ENCODE peak calls at places on chromosomes 3 and 15, in nine cellular contexts. Z is NB4, O is GM12864, A is fibroblast of lung, I is nephron progenitor cell, P is A549, H is HFFc6, E is hepatocyte, K is heart left ventricle. B is an unnamed sample.

GRCh38 chr3:140859592-140860336 is 81.9 kb upstream of the SLC25A36 start:
- DNase-seq in Z (no peak), O (no peak), A (no peak), I (no peak), P (no peak), H (no peak), E (no peak), K (no peak), B (no peak)

GRCh38 chr15:49235446-49236207 is 65.6 kb downstream of the GALK2 start:
- DNase-seq in Z (peak), O (peak), A (peak), I (peak), P (no peak), H (peak), E (peak), K (peak), B (peak)

GRCh38 chr15:76062282-76062681 is 2.5 kb downstream of the TMEM266 start:
- DNase-seq in Z (no peak), O (no peak), A (peak), I (no peak), P (no peak), H (no peak), E (no peak), K (no peak), B (no peak)

GRCh38 chr15:36294359-36294758 is 285.1 kb upstream of the CDIN1 start:
- DNase-seq in Z (no peak), O (no peak), A (no peak), I (no peak), P (no peak), H (no peak), E (no peak), K (no peak), B (peak)

GRCh38 chr15:87387681-87388240 is 868.8 kb downstream of the NTRK3 start:
- DNase-seq in Z (no peak), O (no peak), A (no peak), I (no peak), P (no peak), H (no peak), E (no peak), K (no peak), B (peak)

GRCh38 chr3:10790713-10791112 is 25.3 kb upstream of the SLC6A11 start:
- DNase-seq in Z (no peak), O (no peak), A (no peak), I (no peak), P (no peak), H (no peak), E (no peak), K (no peak), B (no peak)

GRCh38 chr15:45307230-45307924 is 55.3 kb downstream of the SLC28A2 start:
- DNase-seq in Z (peak), O (peak), A (peak), I (no peak), P (no peak), H (peak), E (peak), K (no peak), B (peak)

GRCh38 chr3:178393833-178394232 is 142.4 kb upstream of the KCNMB2 start:
- DNase-seq in Z (no peak), O (no peak), A (peak), I (no peak), P (no peak), H (peak), E (no peak), K (no peak), B (peak)

GRCh38 chr3:76685858-76686257 is 354.0 kb upstream of the ROBO2 start:
- DNase-seq in Z (no peak), O (no peak), A (no peak), I (no peak), P (no peak), H (no peak), E (peak), K (no peak), B (peak)

GRCh38 chr15:52680041-52680391 is 828 bp upstream of the ATOSA start:
- DNase-seq in Z (peak), O (no peak), A (peak), I (no peak), P (no peak), H (peak), E (no peak), K (no peak), B (peak)

GRCh38 chr3:161875483-161875882 is 378.9 kb downstream of the OTOL1 start:
- DNase-seq in Z (no peak), O (no peak), A (no peak), I (no peak), P (no peak), H (no peak), E (no peak), K (no peak), B (no peak)

GRCh38 chr3:193764959-193765358 is 172.0 kb downstream of the OPA1 start:
- DNase-seq in Z (no peak), O (no peak), A (no peak), I (no peak), P (no peak), H (no peak), E (peak), K (no peak), B (no peak)

GRCh38 chr3:121942116-121942786 is 48.0 kb downstream of the SLC15A2 start:
- DNase-seq in Z (no peak), O (no peak), A (no peak), I (no peak), P (no peak), H (peak), E (no peak), K (no peak), B (no peak)

GRCh38 chr15:40381818-40382529 is 547 bp upstream of the KNSTRN start:
- DNase-seq in Z (no peak), O (no peak), A (no peak), I (no peak), P (no peak), H (no peak), E (no peak), K (no peak), B (no peak)

GRCh38 chr3:185365281-185366211 is 2.6 kb downstream of the MAP3K13 start:
- DNase-seq in Z (no peak), O (no peak), A (no peak), I (no peak), P (no peak), H (no peak), E (no peak), K (no peak), B (no peak)

GRCh38 chr3:133489466-133490085 is 83.9 kb upstream of the CDV3 start:
- DNase-seq in Z (no peak), O (no peak), A (no peak), I (no peak), P (no peak), H (peak), E (no peak), K (no peak), B (peak)

GRCh38 chr3:133488785-133489367 is 84.6 kb upstream of the CDV3 start:
- DNase-seq in Z (peak), O (no peak), A (peak), I (no peak), P (no peak), H (peak), E (peak), K (no peak), B (peak)

GRCh38 chr3:133486658-133487057 is 86.8 kb downstream of the BFSP2 start:
- DNase-seq in Z (no peak), O (no peak), A (no peak), I (no peak), P (no peak), H (no peak), E (no peak), K (no peak), B (no peak)

GRCh38 chr3:133487204-133487603 is 86.3 kb upstream of the CDV3 start:
- DNase-seq in Z (no peak), O (no peak), A (no peak), I (no peak), P (no peak), H (no peak), E (no peak), K (no peak), B (no peak)

DNA sequence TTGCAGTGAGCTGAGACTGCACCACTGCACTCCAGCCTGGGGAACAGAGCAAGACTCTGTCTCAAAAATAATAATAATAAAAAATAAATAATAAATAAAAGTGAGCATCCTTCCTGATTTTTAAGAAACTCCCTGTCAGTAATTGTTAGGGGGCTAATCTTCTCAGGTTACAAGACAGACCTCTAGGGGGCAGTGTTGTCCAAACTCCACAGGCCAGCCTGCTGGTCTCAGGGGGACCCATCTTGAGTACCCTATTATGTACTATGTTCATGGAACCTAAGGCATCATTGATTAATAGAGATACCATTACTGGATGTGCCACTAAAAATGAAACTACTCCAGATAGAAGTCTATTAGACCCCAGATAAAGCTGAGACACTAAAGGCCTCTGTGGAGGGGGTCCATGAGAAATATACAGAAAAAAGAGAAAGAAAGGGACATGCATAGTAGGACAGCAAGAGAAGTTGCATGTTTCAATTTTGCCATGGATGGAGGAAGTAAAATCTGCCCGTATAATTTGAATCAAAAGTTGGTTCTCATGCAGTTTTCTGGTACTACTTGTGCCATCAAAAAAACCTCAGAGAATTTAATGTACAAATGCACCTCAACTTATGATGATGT is 85.5 kb upstream of the CDV3 start:
- DNase-seq in Z (peak), O (no peak), A (peak), I (no peak), P (peak), H (no peak), E (peak), K (no peak), B (no peak)
- TF ChIP-seq CTCF in Z (peak), O (peak), A (peak), I (peak), P (peak), H (peak), E (peak), K (peak), B (peak)

GRCh38 chr3:41997702-41998551 is 36.0 kb upstream of the ULK4 start:
- DNase-seq in Z (no peak), O (no peak), A (peak), I (peak), P (no peak), H (no peak), E (no peak), K (no peak), B (no peak)
- TF ChIP-seq CTCF in Z (no peak), O (peak), A (peak), I (peak), P (no peak), H (peak), E (peak), K (peak), B (peak)

GRCh38 chr3:59425371-59425770 is 375.5 kb upstream of the CFAP20DC start:
- DNase-seq in Z (no peak), O (no peak), A (peak), I (no peak), P (no peak), H (peak), E (peak), K (no peak), B (peak)

GRCh38 chr3:59422312-59422711 is 372.5 kb upstream of the CFAP20DC start:
- DNase-seq in Z (peak), O (no peak), A (peak), I (no peak), P (no peak), H (no peak), E (no peak), K (no peak), B (peak)

GRCh38 chr3:59425942-59426341 is 376.1 kb upstream of the CFAP20DC start:
- DNase-seq in Z (no peak), O (peak), A (no peak), I (no peak), P (no peak), H (no peak), E (no peak), K (no peak), B (no peak)

GRCh38 chr3:59424268-59425010 is 374.6 kb upstream of the CFAP20DC start:
- DNase-seq in Z (no peak), O (peak), A (peak), I (no peak), P (no peak), H (no peak), E (no peak), K (no peak), B (peak)

GRCh38 chr3:59423707-59424106 is 373.9 kb upstream of the CFAP20DC start:
- DNase-seq in Z (no peak), O (no peak), A (no peak), I (no peak), P (no peak), H (no peak), E (no peak), K (no peak), B (no peak)
- TF ChIP-seq CTCF in Z (no peak), O (no peak), A (no peak), I (no peak), P (no peak), H (no peak), E (no peak), K (no peak), B (no peak)

GRCh38 chr3:37605754-37606153 is 255.9 kb upstream of the CTDSPL start:
- DNase-seq in Z (no peak), O (no peak), A (no peak), I (no peak), P (no peak), H (no peak), E (no peak), K (no peak), B (no peak)

GRCh38 chr3:37607604-37608003 is 254.1 kb upstream of the CTDSPL start:
- DNase-seq in Z (no peak), O (no peak), A (no peak), I (no peak), P (no peak), H (no peak), E (no peak), K (no peak), B (no peak)

GRCh38 chr3:37608061-37608702 is 253.5 kb upstream of the CTDSPL start:
- DNase-seq in Z (no peak), O (no peak), A (peak), I (no peak), P (peak), H (peak), E (peak), K (no peak), B (no peak)

GRCh38 chr3:37604336-37604833 is 257.3 kb upstream of the CTDSPL start:
- DNase-seq in Z (no peak), O (no peak), A (no peak), I (no peak), P (no peak), H (no peak), E (no peak), K (no peak), B (no peak)

DNA sequence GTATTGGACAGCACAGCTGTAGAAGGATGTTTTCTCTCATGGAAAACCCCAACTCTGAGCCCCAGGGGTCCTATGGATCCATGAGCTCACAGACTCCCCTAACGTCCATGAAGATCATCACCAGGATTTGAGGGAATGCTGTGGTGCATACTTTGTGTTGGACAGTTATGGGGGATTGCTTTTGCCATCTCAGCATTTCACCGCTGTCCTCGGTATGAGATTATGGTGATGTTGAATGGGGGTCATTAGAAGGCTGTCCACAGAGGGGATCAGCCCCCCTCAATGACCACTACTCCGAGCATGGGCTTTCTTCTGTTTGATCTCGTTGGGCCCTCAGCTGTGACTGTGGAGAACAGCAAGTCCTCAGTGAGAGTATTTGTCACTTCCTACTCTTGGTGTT is 255.2 kb upstream of the CTDSPL start:
- DNase-seq in Z (no peak), O (no peak), A (no peak), I (no peak), P (no peak), H (no peak), E (no peak), K (no peak), B (no peak)
- TF ChIP-seq CTCF in Z (no peak), O (no peak), A (no peak), I (no peak), P (no peak), H (no peak), E (no peak), K (no peak), B (no peak)

GRCh38 chr15:44300567-44300966 is 12.0 kb downstream of the GOLM2 start:
- DNase-seq in Z (peak), O (no peak), A (no peak), I (no peak), P (no peak), H (no peak), E (no peak), K (no peak), B (no peak)

GRCh38 chr15:44295909-44296420 is 7.4 kb downstream of the GOLM2 start:
- DNase-seq in Z (no peak), O (no peak), A (peak), I (no peak), P (no peak), H (no peak), E (no peak), K (no peak), B (no peak)

GRCh38 chr15:44299997-44300396 is 11.5 kb downstream of the GOLM2 start:
- DNase-seq in Z (no peak), O (no peak), A (no peak), I (no peak), P (no peak), H (no peak), E (no peak), K (no peak), B (no peak)

GRCh38 chr15:44296625-44297524 is 8.4 kb downstream of the GOLM2 start:
- DNase-seq in Z (peak), O (no peak), A (peak), I (no peak), P (peak), H (peak), E (peak), K (no peak), B (peak)

GRCh38 chr15:44298878-44299277 is 10.4 kb downstream of the GOLM2 start:
- DNase-seq in Z (peak), O (no peak), A (no peak), I (no peak), P (peak), H (peak), E (no peak), K (no peak), B (no peak)
- TF ChIP-seq CTCF in Z (peak), O (peak), A (no peak), I (peak), P (peak), H (peak), E (no peak), K (no peak), B (peak)

GRCh38 chr3:171194965-171195364 is 168.4 kb upstream of the SLC2A2 start:
- DNase-seq in Z (no peak), O (no peak), A (no peak), I (no peak), P (no peak), H (no peak), E (no peak), K (no peak), B (no peak)

GRCh38 chr3:171198781-171199472 is 172.4 kb upstream of the SLC2A2 start:
- DNase-seq in Z (peak), O (no peak), A (no peak), I (no peak), P (no peak), H (no peak), E (no peak), K (no peak), B (no peak)

GRCh38 chr3:171193693-171194092 is 167.2 kb upstream of the SLC2A2 start:
- DNase-seq in Z (no peak), O (no peak), A (no peak), I (no peak), P (no peak), H (no peak), E (no peak), K (no peak), B (peak)

GRCh38 chr3:171192176-171192854 is 165.8 kb upstream of the SLC2A2 start:
- DNase-seq in Z (no peak), O (no peak), A (peak), I (no peak), P (peak), H (peak), E (no peak), K (no peak), B (peak)

DNA sequence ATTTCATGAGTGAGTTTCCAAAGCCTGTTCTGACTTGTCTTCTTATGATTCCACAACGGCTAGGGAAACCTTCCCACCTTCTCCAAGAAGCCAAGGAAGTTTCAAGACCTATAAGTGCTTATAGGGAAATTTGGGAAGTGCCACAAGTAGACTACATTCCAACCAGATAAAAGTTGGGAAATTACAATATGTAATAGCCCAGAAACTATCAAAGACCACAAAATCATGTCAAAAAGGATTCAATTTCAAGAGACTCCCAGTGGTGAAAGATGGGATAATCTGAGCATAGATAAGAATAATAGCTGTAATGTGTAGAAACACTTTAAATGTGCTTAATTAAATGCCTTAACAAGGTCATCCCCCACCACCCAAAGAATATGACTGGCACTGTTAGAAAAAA is 169.2 kb upstream of the SLC2A2 start:
- DNase-seq in Z (no peak), O (no peak), A (no peak), I (no peak), P (no peak), H (no peak), E (no peak), K (no peak), B (no peak)
- TF ChIP-seq CTCF in Z (no peak), O (peak), A (no peak), I (no peak), P (no peak), H (peak), E (no peak), K (no peak), B (peak)

GRCh38 chr3:46208167-46208704 is at the start of gene CCR1:
- DNase-seq in Z (peak), O (peak), A (peak), I (peak), P (no peak), H (peak), E (peak), K (no peak), B (peak)
- TF ChIP-seq CTCF in Z (peak), O (peak), A (peak), I (peak), P (peak), H (peak), E (peak), K (no peak), B (peak)

GRCh38 chr3:107882261-107882660 is 208.6 kb downstream of the CD47 start:
- DNase-seq in Z (no peak), O (no peak), A (no peak), I (no peak), P (no peak), H (no peak), E (no peak), K (no peak), B (no peak)

GRCh38 chr3:107882881-107883280 is 207.9 kb downstream of the CD47 start:
- DNase-seq in Z (no peak), O (no peak), A (no peak), I (no peak), P (no peak), H (no peak), E (no peak), K (no peak), B (no peak)

GRCh38 chr3:107881517-107881916 is 209.3 kb downstream of the CD47 start:
- DNase-seq in Z (no peak), O (no peak), A (peak), I (no peak), P (no peak), H (no peak), E (no peak), K (no peak), B (no peak)

GRCh38 chr3:107884028-107884427 is 206.8 kb downstream of the CD47 start:
- DNase-seq in Z (no peak), O (no peak), A (no peak), I (no peak), P (no peak), H (no peak), E (no peak), K (no peak), B (no peak)

DNA sequence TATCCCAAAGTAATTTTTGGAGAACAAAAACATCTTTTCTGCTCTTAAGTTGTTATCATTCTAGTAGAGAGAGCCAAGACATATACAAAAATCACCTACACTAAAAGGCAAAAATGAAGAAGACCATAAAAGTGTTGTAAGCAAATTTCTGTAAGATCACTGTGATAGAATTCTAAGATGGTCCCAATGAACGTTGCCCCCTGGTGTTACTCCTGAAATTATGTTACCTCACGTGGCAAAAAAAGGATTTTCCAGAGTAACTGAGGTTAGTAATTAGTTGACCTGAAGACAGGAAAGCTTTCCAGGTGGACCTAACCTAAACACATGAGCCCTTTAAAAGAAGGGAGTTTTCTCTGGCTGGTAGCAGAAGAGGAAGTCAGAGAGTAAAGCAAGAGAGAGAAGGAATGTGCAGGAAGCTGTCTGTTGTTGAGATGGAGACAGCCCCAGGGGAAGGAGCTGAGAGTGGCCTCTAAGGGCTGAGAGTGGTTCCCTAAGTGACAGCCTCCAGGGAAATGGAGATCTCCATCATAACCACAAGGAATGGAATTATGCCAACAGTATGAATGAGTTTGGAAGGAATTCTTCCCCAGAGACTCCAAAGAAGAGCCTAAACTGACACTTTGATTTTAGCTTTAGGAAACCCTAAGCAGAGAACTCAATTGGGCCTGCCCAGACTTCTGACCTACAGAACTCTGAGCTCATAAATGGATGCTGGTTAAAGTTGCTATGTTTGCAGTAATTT is 205.9 kb downstream of the CD47 start:
- DNase-seq in Z (peak), O (no peak), A (peak), I (no peak), P (no peak), H (peak), E (no peak), K (peak), B (peak)
- TF ChIP-seq CTCF in Z (no peak), O (no peak), A (no peak), I (peak), P (no peak), H (no peak), E (no peak), K (no peak), B (no peak)

B was measured in astrocyte.